ENCODE peak calls at places on chromosomes 16 and 17, in ten cellular contexts. One of them, this sample, is unnamed.
A peak's percentile ranks its signal among the peaks of the same experiment; 100 is the strongest.

GRCh38 chr16:280552-280951 is at the start of gene ARHGDIG:
- DNase-seq in K562: peak; percentile 77
- DNase-seq in CD8-positive, alpha-beta memory T cell: no peak
- DNase-seq in OCI-LY7: no peak
- DNase-seq in spleen: no peak
- DNase-seq in upper lobe of left lung: peak; percentile 77
- DNase-seq in upper lobe of right lung: no peak
- DNase-seq in tibial nerve: no peak
- DNase-seq in heart right ventricle: no peak
- DNase-seq in A549: no peak
- DNase-seq in this sample: no peak

GRCh38 chr17:10631048-10631700 is 25.9 kb downstream of the MYH3 start:
- DNase-seq in OCI-LY7: no peak
- DNase-seq in CD8-positive, alpha-beta memory T cell: no peak
- DNase-seq in upper lobe of right lung: no peak
- DNase-seq in A549: peak; percentile 44
- DNase-seq in spleen: peak; percentile 74
- DNase-seq in upper lobe of left lung: peak; percentile 79
- DNase-seq in tibial nerve: no peak
- DNase-seq in K562: peak; percentile 48
- DNase-seq in heart right ventricle: no peak
- DNase-seq in this sample: peak; percentile 16

GRCh38 chr16:87549627-87550509 is 52.4 kb upstream of the JPH3 start:
- DNase-seq in spleen: no peak
- DNase-seq in heart right ventricle: no peak
- DNase-seq in K562: no peak
- DNase-seq in upper lobe of left lung: no peak
- DNase-seq in CD8-positive, alpha-beta memory T cell: no peak
- DNase-seq in upper lobe of right lung: no peak
- DNase-seq in OCI-LY7: no peak
- DNase-seq in A549: no peak
- DNase-seq in tibial nerve: no peak
- DNase-seq in this sample: no peak

GRCh38 chr17:61405047-61405685 is 5.5 kb downstream of the TBX2 start:
- DNase-seq in CD8-positive, alpha-beta memory T cell: no peak
- DNase-seq in upper lobe of left lung: peak; percentile 86
- DNase-seq in upper lobe of right lung: no peak
- DNase-seq in heart right ventricle: no peak
- DNase-seq in spleen: peak; percentile 72
- DNase-seq in tibial nerve: no peak
- DNase-seq in A549: no peak
- DNase-seq in K562: no peak
- DNase-seq in OCI-LY7: no peak
- DNase-seq in this sample: no peak

GRCh38 chr16:79055251-79055972 is 545.1 kb downstream of the MAF start:
- DNase-seq in OCI-LY7: no peak
- DNase-seq in CD8-positive, alpha-beta memory T cell: no peak
- DNase-seq in spleen: no peak
- DNase-seq in upper lobe of left lung: no peak
- DNase-seq in upper lobe of right lung: no peak
- DNase-seq in tibial nerve: no peak
- DNase-seq in heart right ventricle: no peak
- DNase-seq in A549: no peak
- DNase-seq in K562: no peak
- DNase-seq in this sample: no peak

GRCh38 chr17:45293413-45294211 is 23.2 kb downstream of the MAP3K14 start:
- DNase-seq in OCI-LY7: no peak
- DNase-seq in heart right ventricle: peak; percentile 75
- DNase-seq in upper lobe of left lung: no peak
- DNase-seq in CD8-positive, alpha-beta memory T cell: no peak
- DNase-seq in upper lobe of right lung: peak; percentile 83
- DNase-seq in K562: peak; percentile 39
- DNase-seq in tibial nerve: peak; percentile 79
- DNase-seq in A549: peak; percentile 97
- DNase-seq in spleen: peak; percentile 82
- DNase-seq in this sample: no peak

GRCh38 chr17:64008346-64008745 is 10.2 kb downstream of the PRR29 start:
- DNase-seq in OCI-LY7: no peak
- DNase-seq in heart right ventricle: no peak
- DNase-seq in tibial nerve: no peak
- DNase-seq in CD8-positive, alpha-beta memory T cell: no peak
- DNase-seq in upper lobe of left lung: no peak
- DNase-seq in upper lobe of right lung: no peak
- DNase-seq in K562: no peak
- DNase-seq in A549: no peak
- DNase-seq in spleen: no peak
- DNase-seq in this sample: no peak

GRCh38 chr17:47763913-47764582 is 31.0 kb downstream of the TBX21 start:
- DNase-seq in tibial nerve: no peak
- DNase-seq in upper lobe of left lung: no peak
- DNase-seq in spleen: no peak
- DNase-seq in upper lobe of right lung: no peak
- DNase-seq in K562: no peak
- DNase-seq in A549: no peak
- DNase-seq in CD8-positive, alpha-beta memory T cell: no peak
- DNase-seq in OCI-LY7: no peak
- DNase-seq in heart right ventricle: no peak
- DNase-seq in this sample: no peak

GRCh38 chr16:88862968-88863367 is 3.5 kb downstream of the PABPN1L start:
- DNase-seq in tibial nerve: no peak
- DNase-seq in A549: no peak
- DNase-seq in spleen: no peak
- DNase-seq in heart right ventricle: no peak
- DNase-seq in OCI-LY7: no peak
- DNase-seq in K562: no peak
- DNase-seq in upper lobe of left lung: peak; percentile 58
- DNase-seq in upper lobe of right lung: no peak
- DNase-seq in CD8-positive, alpha-beta memory T cell: no peak
- DNase-seq in this sample: no peak
- H3K4me1 ChIP-seq in tibial nerve: no peaks in the 10 kb centered on the region
- H3K4me1 ChIP-seq in A549: peaks cover 5% of the 10 kb centered on the region
- H3K4me1 ChIP-seq in spleen: peaks cover 20% of the 10 kb centered on the region
- H3K4me1 ChIP-seq in heart right ventricle: peaks cover 14% of the 10 kb centered on the region
- H3K4me1 ChIP-seq in OCI-LY7: peaks cover 8% of the 10 kb centered on the region
- H3K4me1 ChIP-seq in K562: peaks cover 2% of the 10 kb centered on the region
- H3K4me1 ChIP-seq in upper lobe of left lung: peaks cover 9% of the 10 kb centered on the region
- H3K4me1 ChIP-seq in upper lobe of right lung: peaks cover 9% of the 10 kb centered on the region
- H3K4me1 ChIP-seq in CD8-positive, alpha-beta memory T cell: peaks cover 13% of the 10 kb centered on the region
- H3K4me1 ChIP-seq in this sample: peaks cover 7% of the 10 kb centered on the region

DNA sequence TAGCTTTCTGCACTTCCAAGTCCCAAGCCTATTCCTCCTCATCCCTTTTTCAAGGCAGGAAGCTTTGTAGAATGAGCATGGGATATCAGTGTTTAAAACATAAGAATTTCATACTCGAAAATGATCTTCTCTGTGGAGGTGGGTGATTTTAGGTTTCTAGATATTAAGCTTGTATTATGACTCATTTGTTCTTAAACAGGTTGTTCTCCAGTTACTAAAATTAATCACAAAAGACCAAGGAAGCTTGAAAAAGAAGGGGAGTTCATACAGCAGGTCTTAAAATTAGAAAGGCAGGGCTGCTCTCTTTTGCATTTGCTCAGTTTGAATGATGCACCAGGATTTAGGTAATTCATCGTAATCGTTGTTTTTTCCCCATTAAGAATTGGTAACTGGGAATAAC is 208.7 kb downstream of the PRKCA start:
- DNase-seq in tibial nerve: no peak
- DNase-seq in spleen: no peak
- DNase-seq in heart right ventricle: no peak
- DNase-seq in OCI-LY7: no peak
- DNase-seq in upper lobe of right lung: no peak
- DNase-seq in CD8-positive, alpha-beta memory T cell: no peak
- DNase-seq in A549: no peak
- DNase-seq in K562: no peak
- DNase-seq in upper lobe of left lung: no peak
- DNase-seq in this sample: no peak
- H3K4me1 ChIP-seq in tibial nerve: no peaks in the 10 kb centered on the region
- H3K4me1 ChIP-seq in spleen: peaks cover 4% of the 10 kb centered on the region
- H3K4me1 ChIP-seq in heart right ventricle: peaks cover 14% of the 10 kb centered on the region
- H3K4me1 ChIP-seq in OCI-LY7: no peaks in the 10 kb centered on the region
- H3K4me1 ChIP-seq in upper lobe of right lung: peaks cover 14% of the 10 kb centered on the region
- H3K4me1 ChIP-seq in CD8-positive, alpha-beta memory T cell: peaks cover 34% of the 10 kb centered on the region
- H3K4me1 ChIP-seq in A549: peaks cover 68% of the 10 kb centered on the region
- H3K4me1 ChIP-seq in K562: peaks cover 35% of the 10 kb centered on the region
- H3K4me1 ChIP-seq in upper lobe of left lung: peaks cover 7% of the 10 kb centered on the region
- H3K4me1 ChIP-seq in this sample: peaks cover 20% of the 10 kb centered on the region

GRCh38 chr17:40022497-40022896 is 7.3 kb downstream of the CSF3 start:
- DNase-seq in upper lobe of right lung: no peak
- DNase-seq in OCI-LY7: no peak
- DNase-seq in CD8-positive, alpha-beta memory T cell: no peak
- DNase-seq in A549: no peak
- DNase-seq in K562: no peak
- DNase-seq in spleen: no peak
- DNase-seq in tibial nerve: no peak
- DNase-seq in upper lobe of left lung: no peak
- DNase-seq in heart right ventricle: no peak
- DNase-seq in this sample: no peak

GRCh38 chr17:40020146-40020545 is 4.9 kb downstream of the CSF3 start:
- DNase-seq in OCI-LY7: no peak
- DNase-seq in K562: no peak
- DNase-seq in CD8-positive, alpha-beta memory T cell: no peak
- DNase-seq in heart right ventricle: no peak
- DNase-seq in upper lobe of left lung: no peak
- DNase-seq in A549: no peak
- DNase-seq in spleen: no peak
- DNase-seq in tibial nerve: no peak
- DNase-seq in upper lobe of right lung: no peak
- DNase-seq in this sample: no peak

GRCh38 chr17:40022961-40023541 is 7.8 kb downstream of the CSF3 start:
- DNase-seq in upper lobe of left lung: peak; percentile 57
- DNase-seq in heart right ventricle: no peak
- DNase-seq in spleen: no peak
- DNase-seq in tibial nerve: no peak
- DNase-seq in K562: no peak
- DNase-seq in upper lobe of right lung: peak; percentile 82
- DNase-seq in A549: no peak
- DNase-seq in OCI-LY7: no peak
- DNase-seq in CD8-positive, alpha-beta memory T cell: no peak
- DNase-seq in this sample: no peak

GRCh38 chr17:40019140-40019991 is 4.1 kb downstream of the CSF3 start:
- DNase-seq in OCI-LY7: no peak
- DNase-seq in upper lobe of left lung: peak; percentile 78
- DNase-seq in CD8-positive, alpha-beta memory T cell: no peak
- DNase-seq in A549: no peak
- DNase-seq in spleen: no peak
- DNase-seq in K562: no peak
- DNase-seq in heart right ventricle: no peak
- DNase-seq in upper lobe of right lung: no peak
- DNase-seq in tibial nerve: no peak
- DNase-seq in this sample: no peak

DNA sequence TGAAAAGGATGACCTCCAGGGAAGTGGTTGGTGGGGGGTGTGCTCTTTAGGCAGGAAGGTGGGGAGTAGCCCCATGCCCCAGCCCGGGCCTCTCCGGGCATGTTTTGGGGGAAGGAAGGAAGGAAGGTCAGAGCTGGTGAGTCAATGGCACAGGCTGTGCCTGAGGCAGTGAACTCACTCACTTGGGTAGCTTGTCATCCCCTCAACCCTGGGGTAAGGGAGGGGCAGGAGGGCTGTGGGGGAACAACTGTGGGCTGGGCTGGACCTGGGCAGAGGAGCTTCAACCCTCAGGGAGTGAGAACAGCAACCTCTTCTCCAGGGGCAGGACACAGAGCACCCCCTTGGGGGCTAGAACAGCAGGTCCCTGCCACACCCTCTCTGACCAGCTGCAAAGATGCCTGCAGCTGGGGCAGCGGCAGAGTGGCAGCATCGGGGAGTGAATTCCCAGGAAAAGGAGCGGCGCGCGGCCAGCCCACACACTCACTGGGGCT is 6.3 kb downstream of the CSF3 start:
- DNase-seq in upper lobe of left lung: peak; percentile 74
- DNase-seq in heart right ventricle: no peak
- DNase-seq in tibial nerve: no peak
- DNase-seq in spleen: no peak
- DNase-seq in OCI-LY7: no peak
- DNase-seq in CD8-positive, alpha-beta memory T cell: no peak
- DNase-seq in upper lobe of right lung: no peak
- DNase-seq in K562: no peak
- DNase-seq in A549: peak; percentile 56
- DNase-seq in this sample: no peak
- H3K4me1 ChIP-seq in upper lobe of left lung: peaks cover 98% of the 10 kb centered on the region
- H3K4me1 ChIP-seq in heart right ventricle: peaks cover 69% of the 10 kb centered on the region
- H3K4me1 ChIP-seq in tibial nerve: no peaks in the 10 kb centered on the region
- H3K4me1 ChIP-seq in spleen: peaks cover 21% of the 10 kb centered on the region
- H3K4me1 ChIP-seq in OCI-LY7: no peaks in the 10 kb centered on the region
- H3K4me1 ChIP-seq in CD8-positive, alpha-beta memory T cell: peaks cover 14% of the 10 kb centered on the region
- H3K4me1 ChIP-seq in upper lobe of right lung: peaks cover 69% of the 10 kb centered on the region
- H3K4me1 ChIP-seq in K562: no peaks in the 10 kb centered on the region
- H3K4me1 ChIP-seq in A549: peaks cover 43% of the 10 kb centered on the region
- H3K4me1 ChIP-seq in this sample: peaks cover 14% of the 10 kb centered on the region

GRCh38 chr16:85084841-85085535 is 27.3 kb downstream of the CIBAR2 start:
- DNase-seq in upper lobe of left lung: no peak
- DNase-seq in heart right ventricle: no peak
- DNase-seq in spleen: no peak
- DNase-seq in tibial nerve: no peak
- DNase-seq in CD8-positive, alpha-beta memory T cell: no peak
- DNase-seq in A549: no peak
- DNase-seq in K562: no peak
- DNase-seq in upper lobe of right lung: no peak
- DNase-seq in OCI-LY7: peak; percentile 65
- DNase-seq in this sample: no peak

GRCh38 chr16:85083051-85083639 is 29.1 kb downstream of the CIBAR2 start:
- DNase-seq in upper lobe of left lung: no peak
- DNase-seq in K562: no peak
- DNase-seq in spleen: no peak
- DNase-seq in OCI-LY7: peak; percentile 42
- DNase-seq in CD8-positive, alpha-beta memory T cell: no peak
- DNase-seq in tibial nerve: no peak
- DNase-seq in heart right ventricle: no peak
- DNase-seq in upper lobe of right lung: no peak
- DNase-seq in A549: no peak
- DNase-seq in this sample: no peak

GRCh38 chr16:85087899-85088569 is 24.2 kb downstream of the CIBAR2 start:
- DNase-seq in spleen: no peak
- DNase-seq in upper lobe of right lung: no peak
- DNase-seq in OCI-LY7: no peak
- DNase-seq in CD8-positive, alpha-beta memory T cell: no peak
- DNase-seq in A549: no peak
- DNase-seq in heart right ventricle: no peak
- DNase-seq in upper lobe of left lung: no peak
- DNase-seq in tibial nerve: no peak
- DNase-seq in K562: no peak
- DNase-seq in this sample: no peak

GRCh38 chr16:85086347-85087291 is 25.7 kb downstream of the CIBAR2 start:
- DNase-seq in OCI-LY7: peak; percentile 76
- DNase-seq in upper lobe of right lung: peak; percentile 83
- DNase-seq in heart right ventricle: peak; percentile 55
- DNase-seq in tibial nerve: peak; percentile 79
- DNase-seq in spleen: peak; percentile 89
- DNase-seq in K562: peak; percentile 86
- DNase-seq in upper lobe of left lung: no peak
- DNase-seq in A549: peak; percentile 70
- DNase-seq in CD8-positive, alpha-beta memory T cell: peak; percentile 67
- DNase-seq in this sample: peak; percentile 84

DNA sequence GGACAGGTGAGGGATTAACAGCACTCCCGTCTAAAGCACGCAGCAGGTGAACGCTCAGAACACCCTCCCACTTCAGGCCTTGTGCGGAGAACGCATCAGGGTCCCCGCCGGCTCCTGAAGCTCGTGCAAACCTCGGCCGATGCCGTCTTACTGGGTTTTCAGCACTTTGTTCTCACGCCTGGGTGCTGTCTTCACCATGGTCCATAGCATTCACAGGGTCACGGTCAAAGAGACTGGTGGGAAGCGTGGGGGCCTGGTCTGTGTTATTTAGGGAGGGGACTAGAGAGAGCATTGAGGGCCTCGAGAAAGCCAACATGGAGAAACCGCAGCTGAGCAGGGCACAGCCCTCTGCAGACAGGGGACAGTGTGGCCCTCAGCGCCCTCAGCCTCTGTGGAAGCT is 26.6 kb downstream of the CIBAR2 start:
- DNase-seq in tibial nerve: no peak
- DNase-seq in heart right ventricle: no peak
- DNase-seq in upper lobe of left lung: no peak
- DNase-seq in A549: no peak
- DNase-seq in spleen: no peak
- DNase-seq in CD8-positive, alpha-beta memory T cell: no peak
- DNase-seq in K562: no peak
- DNase-seq in upper lobe of right lung: no peak
- DNase-seq in OCI-LY7: no peak
- DNase-seq in this sample: no peak
- H3K4me1 ChIP-seq in tibial nerve: no peaks in the 10 kb centered on the region
- H3K4me1 ChIP-seq in heart right ventricle: peaks cover 22% of the 10 kb centered on the region
- H3K4me1 ChIP-seq in upper lobe of left lung: peaks cover 36% of the 10 kb centered on the region
- H3K4me1 ChIP-seq in A549: peaks cover 4% of the 10 kb centered on the region
- H3K4me1 ChIP-seq in spleen: peaks cover 24% of the 10 kb centered on the region
- H3K4me1 ChIP-seq in CD8-positive, alpha-beta memory T cell: peaks cover 3% of the 10 kb centered on the region
- H3K4me1 ChIP-seq in K562: peaks cover 6% of the 10 kb centered on the region
- H3K4me1 ChIP-seq in upper lobe of right lung: peaks cover 11% of the 10 kb centered on the region
- H3K4me1 ChIP-seq in OCI-LY7: peaks cover 40% of the 10 kb centered on the region
- H3K4me1 ChIP-seq in this sample: peaks cover 15% of the 10 kb centered on the region